ENCODE peak calls at places on chromosome 2, in seven cellular contexts. B is HT1080; Q is foreskin fibroblast; X is germinal center; Y is activated effector memory CD4-positive, alpha-beta T cell treated with Interleukin-2 at 50 U/mL for 16 hours; O is D341Med; I is gastrocnemius medialis. H is an unnamed sample.

GRCh38 chr2:12717988-12718661 is 1.4 kb downstream of the TRIB2 start:
- DNase-seq in B (peak), Y (peak), Q (peak), O (peak), I (no peak), X (peak), H (no peak)

GRCh38 chr2:42092084-42092996 is 44.5 kb downstream of the PKDCC start:
- DNase-seq in I (no peak), B (peak), O (no peak), X (no peak), Y (no peak), Q (peak), H (no peak)

GRCh38 chr2:30664761-30665358 is 142.4 kb downstream of the CAPN13 start:
- DNase-seq in B (peak), O (no peak), Q (peak), Y (no peak), I (no peak), X (no peak), H (no peak)

GRCh38 chr2:54081574-54081973 is 33.8 kb upstream of the ACYP2 start:
- DNase-seq in Y (no peak), O (no peak), X (no peak), I (no peak), Q (peak), B (peak), H (no peak)

GRCh38 chr2:96636772-96637171 is 1.3 kb downstream of the KANSL3 start:
- DNase-seq in Y (no peak), X (no peak), B (no peak), O (no peak), I (peak), Q (peak), H (no peak)

GRCh38 chr2:201798252-201798918 is 8.0 kb upstream of the CDK15 start:
- DNase-seq in O (no peak), X (no peak), Y (no peak), I (no peak), B (peak), Q (peak), H (no peak)

GRCh38 chr2:239389414-239390329 is 11.1 kb downstream of the HDAC4 start:
- DNase-seq in I (no peak), B (no peak), Y (no peak), O (no peak), Q (no peak), X (no peak), H (no peak)

GRCh38 chr2:49687873-49688272 is 533.6 kb upstream of the FSHR start:
- DNase-seq in Y (no peak), Q (no peak), I (no peak), O (no peak), X (no peak), B (no peak), H (no peak)

H was measured in lower leg skin.